ENCODE peak calls at places on chromosomes 2 and 18, in seven cellular contexts. One of them, this sample, is unnamed.

GRCh38 chr2:101952551-101952950 is 39.2 kb upstream of the IL1R2 start:
- DNase-seq in tibial artery: no peak
- DNase-seq in MM.1S: no peak
- DNase-seq in tibial nerve: no peak
- DNase-seq in globus pallidus: no peak
- DNase-seq in M059J: no peak
- DNase-seq in CD8-positive, alpha-beta memory T cell: no peak
- DNase-seq in this sample: no peak

GRCh38 chr2:68553098-68553497 is 85.7 kb downstream of the APLF start:
- DNase-seq in tibial artery: no peak
- DNase-seq in MM.1S: no peak
- DNase-seq in tibial nerve: no peak
- DNase-seq in globus pallidus: no peak
- DNase-seq in M059J: no peak
- DNase-seq in CD8-positive, alpha-beta memory T cell: no peak
- DNase-seq in this sample: no peak

GRCh38 chr18:58044370-58045264 is 591 bp downstream of the NEDD4L start:
- DNase-seq in tibial artery: peak
- DNase-seq in MM.1S: peak
- DNase-seq in tibial nerve: peak
- DNase-seq in globus pallidus: no peak
- DNase-seq in M059J: peak
- DNase-seq in CD8-positive, alpha-beta memory T cell: peak
- DNase-seq in this sample: no peak

GRCh38 chr2:163341426-163341825 is 394.4 kb downstream of the FIGN start:
- DNase-seq in tibial artery: no peak
- DNase-seq in MM.1S: peak
- DNase-seq in tibial nerve: no peak
- DNase-seq in globus pallidus: no peak
- DNase-seq in M059J: peak
- DNase-seq in CD8-positive, alpha-beta memory T cell: no peak
- DNase-seq in this sample: no peak

GRCh38 chr18:11178951-11179549 is 29.7 kb upstream of the PIEZO2 start:
- DNase-seq in tibial artery: peak
- DNase-seq in MM.1S: no peak
- DNase-seq in tibial nerve: peak
- DNase-seq in globus pallidus: no peak
- DNase-seq in M059J: peak
- DNase-seq in CD8-positive, alpha-beta memory T cell: no peak
- DNase-seq in this sample: peak

GRCh38 chr2:120486946-120487345 is 141.0 kb downstream of the INHBB start:
- DNase-seq in tibial artery: no peak
- DNase-seq in MM.1S: no peak
- DNase-seq in tibial nerve: no peak
- DNase-seq in globus pallidus: no peak
- DNase-seq in M059J: peak
- DNase-seq in CD8-positive, alpha-beta memory T cell: no peak
- DNase-seq in this sample: no peak

GRCh38 chr2:1041012-1041805 is 90.6 kb downstream of the SNTG2 start:
- DNase-seq in tibial artery: no peak
- DNase-seq in MM.1S: no peak
- DNase-seq in tibial nerve: no peak
- DNase-seq in globus pallidus: no peak
- DNase-seq in M059J: no peak
- DNase-seq in CD8-positive, alpha-beta memory T cell: no peak
- DNase-seq in this sample: no peak

GRCh38 chr18:63339920-63340484 is 20.4 kb upstream of the BCL2 start:
- DNase-seq in tibial artery: no peak
- DNase-seq in MM.1S: peak
- DNase-seq in tibial nerve: no peak
- DNase-seq in globus pallidus: peak
- DNase-seq in M059J: peak
- DNase-seq in CD8-positive, alpha-beta memory T cell: peak
- DNase-seq in this sample: peak

GRCh38 chr2:234363647-234364294 is 133.1 kb downstream of the ARL4C start:
- DNase-seq in tibial artery: no peak
- DNase-seq in MM.1S: no peak
- DNase-seq in tibial nerve: no peak
- DNase-seq in globus pallidus: no peak
- DNase-seq in M059J: no peak
- DNase-seq in CD8-positive, alpha-beta memory T cell: no peak
- DNase-seq in this sample: no peak

GRCh38 chr2:160427629-160428424 is 65.8 kb downstream of the RBMS1 start:
- DNase-seq in tibial artery: no peak
- DNase-seq in MM.1S: peak
- DNase-seq in tibial nerve: no peak
- DNase-seq in globus pallidus: peak
- DNase-seq in M059J: peak
- DNase-seq in CD8-positive, alpha-beta memory T cell: peak
- DNase-seq in this sample: peak

GRCh38 chr2:39140322-39140847 is 19.5 kb upstream of the SOS1 start:
- DNase-seq in tibial artery: no peak
- DNase-seq in MM.1S: no peak
- DNase-seq in tibial nerve: no peak
- DNase-seq in globus pallidus: no peak
- DNase-seq in M059J: no peak
- DNase-seq in CD8-positive, alpha-beta memory T cell: no peak
- DNase-seq in this sample: no peak

GRCh38 chr2:231940795-231941194 is 14.6 kb upstream of the NPPC start:
- DNase-seq in tibial artery: no peak
- DNase-seq in MM.1S: no peak
- DNase-seq in tibial nerve: no peak
- DNase-seq in globus pallidus: no peak
- DNase-seq in M059J: no peak
- DNase-seq in CD8-positive, alpha-beta memory T cell: no peak
- DNase-seq in this sample: no peak

GRCh38 chr2:17104454-17104853 is 413.8 kb downstream of the RAD51AP2 start:
- DNase-seq in tibial artery: no peak
- DNase-seq in MM.1S: no peak
- DNase-seq in tibial nerve: no peak
- DNase-seq in globus pallidus: no peak
- DNase-seq in M059J: peak
- DNase-seq in CD8-positive, alpha-beta memory T cell: no peak
- DNase-seq in this sample: no peak

GRCh38 chr2:157302492-157303099 is 23.0 kb downstream of the ERMN start:
- DNase-seq in tibial artery: no peak
- DNase-seq in MM.1S: peak
- DNase-seq in tibial nerve: no peak
- DNase-seq in globus pallidus: peak
- DNase-seq in M059J: peak
- DNase-seq in CD8-positive, alpha-beta memory T cell: peak
- DNase-seq in this sample: peak